ENCODE peak calls at places on chromosome X, in nine cellular contexts. I is Caco-2, E is psoas muscle, K is testis, C is left lung, X is heart left ventricle, T is GM12878, D is breast epithelium, U is PC-3. H is an unnamed sample.

GRCh38 chrX:16771483-16772398 is 14.5 kb upstream of the TXLNG start:
- DNase-seq in I (peak; percentile 72), E (no peak), K (no peak), C (no peak), X (no peak), T (no peak), D (no peak), U (peak; percentile 75), H (no peak)

GRCh38 chrX:22159071-22159470 is 113.6 kb upstream of the CBLL2 start:
- DNase-seq in I (no peak), E (no peak), K (no peak), C (no peak), X (no peak), T (no peak), D (no peak), U (peak; percentile 57), H (no peak)

GRCh38 chrX:13357925-13358324 is 38.1 kb upstream of the ATXN3L start:
- DNase-seq in I (no peak), E (no peak), K (peak; percentile 25), C (no peak), X (no peak), T (no peak), D (no peak), U (no peak), H (no peak)

GRCh38 chrX:142483965-142484364 is 278.9 kb upstream of the MAGEC2 start:
- DNase-seq in I (no peak), E (no peak), K (no peak), C (no peak), X (no peak), T (no peak), D (no peak), U (peak; percentile 88), H (no peak)

GRCh38 chrX:87636533-87636932 is 118.9 kb downstream of the KLHL4 start:
- DNase-seq in I (no peak), E (no peak), K (no peak), C (no peak), X (no peak), T (no peak), D (no peak), U (no peak), H (no peak)

GRCh38 chrX:131677655-131678628 is 134.1 kb downstream of the OR13H1 start:
- DNase-seq in I (peak; percentile 48), E (no peak), K (peak; percentile 25), C (no peak), X (peak; percentile 29), T (no peak), D (no peak), U (peak; percentile 57), H (peak; percentile 79)

GRCh38 chrX:150763303-150763797 is 70.2 kb downstream of the MTMR1 start:
- DNase-seq in I (no peak), E (no peak), K (no peak), C (no peak), X (no peak), T (no peak), D (no peak), U (no peak), H (no peak)

GRCh38 chrX:9396930-9397329 is 67.9 kb upstream of the TBL1X start:
- DNase-seq in I (peak; percentile 27), E (no peak), K (no peak), C (no peak), X (no peak), T (no peak), D (no peak), U (peak; percentile 28), H (no peak)

GRCh38 chrX:70429759-70430158 is 6.6 kb downstream of the GDPD2 start:
- DNase-seq in I (no peak), E (no peak), K (no peak), C (no peak), X (no peak), T (no peak), D (no peak), U (no peak), H (no peak)

GRCh38 chrX:111254896-111255693 is 15.2 kb downstream of the CAPN6 start:
- DNase-seq in I (no peak), E (no peak), K (no peak), C (no peak), X (no peak), T (no peak), D (no peak), U (peak; percentile 36), H (no peak)

GRCh38 chrX:15512401-15512965 is 11.9 kb downstream of the BMX start:
- DNase-seq in I (no peak), E (no peak), K (no peak), C (no peak), X (no peak), T (no peak), D (no peak), U (peak; percentile 67), H (no peak)

GRCh38 chrX:56569378-56570061 is 6.1 kb downstream of the UBQLN2 start:
- DNase-seq in I (no peak), E (no peak), K (no peak), C (no peak), X (no peak), T (no peak), D (no peak), U (no peak), H (no peak)

DNA sequence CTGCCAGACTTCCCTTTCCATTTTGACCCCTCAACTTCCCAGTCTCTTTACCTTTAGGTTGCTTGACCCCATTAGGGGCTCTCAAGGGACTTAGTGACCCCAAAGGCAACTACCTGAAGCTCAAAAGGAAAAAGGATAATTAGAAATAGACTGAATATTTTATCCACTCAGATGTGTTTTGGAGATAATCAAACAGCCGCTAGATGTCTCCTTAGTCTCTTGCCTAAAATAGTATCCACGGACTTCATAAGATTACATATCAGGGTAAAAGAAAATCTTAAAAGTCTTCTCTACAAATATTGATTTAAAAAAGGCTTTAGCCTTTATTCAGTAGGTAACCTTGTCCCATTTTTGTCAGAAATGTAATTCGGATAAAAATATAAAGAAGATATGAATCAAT is 21.0 kb upstream of the RHOXF2 start:
- DNase-seq in I (no peak), E (no peak), K (no peak), C (no peak), X (no peak), T (no peak), D (no peak), U (peak; percentile 19), H (no peak)
- TF ChIP-seq CTCF in I (no peak), E (no peak), K (no peak), C (no peak), X (no peak), T (no peak), D (no peak), U (peak; percentile 63), H (no peak)

GRCh38 chrX:149365061-149365460 is 140.0 kb downstream of the IDS start:
- DNase-seq in I (no peak), E (no peak), K (no peak), C (no peak), X (no peak), T (no peak), D (no peak), U (peak; percentile 3), H (no peak)

GRCh38 chrX:149370097-149370496 is 135.0 kb downstream of the IDS start:
- DNase-seq in I (no peak), E (no peak), K (no peak), C (no peak), X (no peak), T (no peak), D (no peak), U (no peak), H (no peak)

DNA sequence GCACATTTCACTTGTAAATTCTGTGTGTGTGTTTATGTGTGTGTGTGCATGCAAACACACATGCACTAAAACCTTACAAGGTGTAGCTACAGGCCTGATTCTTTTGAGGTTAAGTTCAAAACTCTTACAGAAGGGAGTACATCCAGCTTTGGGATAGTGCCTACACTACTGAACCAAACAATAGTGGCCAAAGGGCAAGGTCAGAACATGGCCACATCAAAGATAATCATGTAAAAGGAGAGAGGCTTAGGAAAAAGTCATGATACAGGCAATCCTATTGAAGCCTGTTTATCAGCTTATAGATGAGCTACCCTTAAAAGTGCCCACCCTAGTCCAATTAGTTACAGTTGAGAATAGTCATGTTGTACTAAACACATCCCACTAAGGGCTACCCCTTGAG is 139.6 kb downstream of the IDS start:
- DNase-seq in I (no peak), E (no peak), K (no peak), C (no peak), X (no peak), T (no peak), D (no peak), U (no peak), H (no peak)
- H3K4me1 ChIP-seq in I (no peaks in the 10 kb centered on the region), E (no peaks in the 10 kb centered on the region), K (no peaks in the 10 kb centered on the region), C (no peaks in the 10 kb centered on the region), X (no peaks in the 10 kb centered on the region), T (no peaks in the 10 kb centered on the region), D (no peaks in the 10 kb centered on the region), U (no peaks in the 10 kb centered on the region), H (no peaks in the 10 kb centered on the region)

DNA sequence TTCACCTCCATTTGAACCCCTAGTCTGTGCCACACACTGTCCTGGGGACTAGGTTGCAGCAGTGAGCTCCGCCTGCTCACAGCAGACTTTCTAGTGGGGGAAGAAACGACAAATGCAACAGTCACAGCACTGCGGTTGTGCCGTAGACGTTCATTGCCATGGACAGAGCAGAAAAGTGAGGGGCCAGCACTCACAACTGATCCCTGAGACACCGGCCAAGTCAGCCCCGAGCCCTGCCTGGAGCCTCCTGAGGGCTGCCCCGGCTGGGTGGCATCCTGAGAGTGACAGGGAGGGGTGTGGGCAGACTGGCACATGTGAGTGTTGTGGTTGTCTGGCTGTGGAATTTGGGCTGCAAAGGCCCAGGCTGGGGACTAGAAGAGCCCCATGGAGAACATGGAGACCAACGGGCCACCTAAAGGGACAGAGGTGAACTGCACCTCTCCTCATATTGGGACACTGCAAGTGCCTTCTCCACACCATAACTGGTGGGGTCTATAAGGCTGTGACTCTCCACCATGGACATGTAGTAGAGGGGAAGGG is 4.6 kb downstream of the DUSP9 start:
- DNase-seq in I (peak; percentile 21), E (peak; percentile 37), K (no peak), C (no peak), X (no peak), T (no peak), D (no peak), U (peak; percentile 35), H (peak; percentile 43)
- H3K9me3 ChIP-seq in I (no peaks in the 10 kb centered on the region), E (peaks cover 12% of the 10 kb centered on the region), K (no peaks in the 10 kb centered on the region), C (no peaks in the 10 kb centered on the region), X (no peaks in the 10 kb centered on the region), T (no peaks in the 10 kb centered on the region), D (peaks cover 23% of the 10 kb centered on the region), U (no peaks in the 10 kb centered on the region), H (no peaks in the 10 kb centered on the region)

GRCh38 chrX:318739-319578 is at the start of gene GTPBP6:
- DNase-seq in I (peak; percentile 99), E (peak; percentile 100), K (peak; percentile 100), C (peak; percentile 100), X (peak; percentile 100), T (peak; percentile 99), D (peak; percentile 100), U (peak; percentile 97), H (peak; percentile 100)

GRCh38 chrX:319579-320125 is 1.1 kb upstream of the GTPBP6 start:
- DNase-seq in I (no peak), E (peak; percentile 69), K (no peak), C (peak; percentile 88), X (no peak), T (no peak), D (peak; percentile 51), U (no peak), H (peak; percentile 93)

GRCh38 chrX:320126-320783 is 1.7 kb upstream of the GTPBP6 start:
- DNase-seq in I (no peak), E (peak; percentile 65), K (no peak), C (peak; percentile 80), X (peak; percentile 19), T (no peak), D (peak; percentile 49), U (peak; percentile 19), H (peak; percentile 87)

GRCh38 chrX:327660-328126 is 9.1 kb upstream of the GTPBP6 start:
- DNase-seq in I (no peak), E (peak; percentile 49), K (no peak), C (peak; percentile 75), X (peak; percentile 14), T (no peak), D (peak; percentile 48), U (no peak), H (peak; percentile 71)

GRCh38 chrX:323721-324628 is 5.4 kb upstream of the GTPBP6 start:
- DNase-seq in I (peak; percentile 67), E (peak; percentile 64), K (peak; percentile 52), C (peak; percentile 51), X (peak; percentile 55), T (no peak), D (peak; percentile 57), U (peak; percentile 34), H (peak; percentile 84)
- TF ChIP-seq CTCF in I (peak; percentile 59), E (no peak), K (no peak), C (no peak), X (no peak), T (peak; percentile 30), D (no peak), U (no peak), H (no peak)

H was measured in spleen.